ENCODE peak calls at places on chromosomes 4 and X, in eight cellular contexts. F, E, J, D, K, X, A and O are unnamed samples.

GRCh38 chrX:153474718-153475117 is 4.3 kb upstream of the HAUS7 start:
- DNase-seq in F (no peak), E (peak; percentile 70), J (peak; percentile 46), D (peak; percentile 54), K (no peak), X (peak; percentile 68), A (peak; percentile 62), O (peak; percentile 44)

GRCh38 chrX:50081282-50081955 is 119.4 kb downstream of the AKAP4 start:
- DNase-seq in F (no peak), E (no peak), J (no peak), D (no peak), K (peak; percentile 37), X (peak; percentile 50), A (peak; percentile 52), O (no peak)

GRCh38 chrX:135973025-135973547 is 702 bp downstream of the MMGT1 start:
- DNase-seq in F (no peak), E (no peak), J (no peak), D (no peak), K (peak; percentile 58), X (no peak), A (peak; percentile 19), O (no peak)

GRCh38 chr4:65296246-65296645 is 374.0 kb downstream of the EPHA5 start:
- DNase-seq in F (no peak), E (no peak), J (no peak), D (no peak), K (no peak), X (no peak), A (no peak), O (no peak)

GRCh38 chr4:184649971-184650855 is 675 bp downstream of the PRIMPOL start:
- DNase-seq in F (no peak), E (peak; percentile 55), J (no peak), D (no peak), K (peak; percentile 29), X (peak; percentile 64), A (peak; percentile 33), O (no peak)

GRCh38 chrX:101291204-101291603 is at the start of gene TAF7L:
- DNase-seq in F (no peak), E (peak; percentile 22), J (no peak), D (no peak), K (no peak), X (no peak), A (peak; percentile 63), O (no peak)

GRCh38 chr4:168736831-168737230 is 240.0 kb downstream of the PALLD start:
- DNase-seq in F (no peak), E (no peak), J (no peak), D (no peak), K (no peak), X (no peak), A (no peak), O (no peak)

GRCh38 chrX:87580862-87581261 is 63.3 kb downstream of the KLHL4 start:
- DNase-seq in F (no peak), E (no peak), J (no peak), D (no peak), K (peak; percentile 23), X (no peak), A (no peak), O (no peak)

GRCh38 chrX:51461053-51462050 is 35.0 kb downstream of the NUDT11 start:
- DNase-seq in F (no peak), E (peak; percentile 26), J (peak; percentile 18), D (peak; percentile 23), K (peak; percentile 53), X (peak; percentile 45), A (peak; percentile 54), O (no peak)

GRCh38 chr4:86043755-86044592 is 315.9 kb downstream of the MAPK10 start:
- DNase-seq in F (no peak), E (peak; percentile 42), J (peak; percentile 9), D (no peak), K (peak; percentile 42), X (peak; percentile 51), A (peak; percentile 45), O (no peak)

GRCh38 chrX:128294198-128294597 is 242.0 kb upstream of the ACTRT1 start:
- DNase-seq in F (no peak), E (no peak), J (no peak), D (no peak), K (no peak), X (no peak), A (no peak), O (no peak)

GRCh38 chr4:156774422-156774821 is 197.2 kb downstream of the PDGFC start:
- DNase-seq in F (no peak), E (peak; percentile 96), J (no peak), D (no peak), K (peak; percentile 49), X (no peak), A (no peak), O (no peak)

GRCh38 chr4:153579410-153579809 is 104.7 kb upstream of the TLR2 start:
- DNase-seq in F (no peak), E (no peak), J (no peak), D (no peak), K (no peak), X (no peak), A (no peak), O (no peak)

GRCh38 chrX:103792916-103793540 is 16.4 kb downstream of the PLP1 start:
- DNase-seq in F (no peak), E (peak; percentile 77), J (no peak), D (no peak), K (no peak), X (no peak), A (no peak), O (no peak)

GRCh38 chr4:1715002-1715761 is 3.1 kb upstream of the SLBP start:
- DNase-seq in F (no peak), E (no peak), J (no peak), D (no peak), K (no peak), X (no peak), A (no peak), O (no peak)

GRCh38 chr4:118139241-118139640 is 105.0 kb downstream of the NDST3 start:
- DNase-seq in F (no peak), E (no peak), J (no peak), D (no peak), K (no peak), X (no peak), A (no peak), O (no peak)

GRCh38 chrX:107714196-107714811 is 61.3 kb downstream of the TSC22D3 start:
- DNase-seq in F (no peak), E (no peak), J (no peak), D (peak; percentile 30), K (no peak), X (no peak), A (no peak), O (no peak)

DNA sequence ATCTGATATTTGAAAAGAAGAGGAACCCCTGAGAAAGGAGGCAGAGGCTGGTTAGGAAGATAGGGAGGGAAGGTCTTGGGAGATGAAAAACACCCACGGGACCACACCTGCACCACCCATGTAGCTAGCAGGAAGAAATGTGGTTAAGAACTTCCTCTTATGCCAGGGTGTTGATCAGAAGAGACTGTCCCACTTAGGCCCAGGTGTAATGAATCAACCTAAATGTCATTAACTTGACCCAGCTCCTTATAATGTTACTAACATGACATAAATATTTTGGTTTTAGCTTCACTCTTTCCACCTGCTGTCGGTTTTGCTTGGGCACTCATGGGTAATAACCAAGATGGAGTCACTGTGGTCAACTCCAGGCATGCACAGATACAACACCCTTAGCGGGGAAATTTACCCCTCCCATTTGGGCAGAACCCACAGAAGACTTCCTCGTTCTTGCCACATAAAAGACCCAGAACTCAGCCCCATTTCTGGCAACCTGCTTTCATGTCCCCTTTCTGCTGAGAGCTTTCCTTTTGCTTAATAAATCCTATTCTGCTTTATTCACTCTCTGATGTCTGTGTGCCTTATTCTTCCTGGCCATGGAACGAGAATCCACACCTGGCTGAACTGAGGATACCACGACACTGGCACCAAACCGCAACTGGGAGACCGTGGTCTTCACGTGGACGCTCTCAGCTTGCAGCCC is 46.8 kb downstream of the ZNF141 start:
- DNase-seq in F (no peak), E (no peak), J (no peak), D (no peak), K (no peak), X (no peak), A (no peak), O (no peak)
- H3K9me3 ChIP-seq in F (peaks cover 83% of the 10 kb centered on the region), E (no peaks in the 10 kb centered on the region), J (peaks cover 23% of the 10 kb centered on the region), D (peaks cover 67% of the 10 kb centered on the region), K (peaks cover 29% of the 10 kb centered on the region), X (peaks cover 6% of the 10 kb centered on the region), A (no peaks in the 10 kb centered on the region), O (peaks cover 26% of the 10 kb centered on the region)

GRCh38 chr4:129062580-129062979 is 30.8 kb downstream of the SCLT1 start:
- DNase-seq in F (no peak), E (no peak), J (no peak), D (no peak), K (no peak), X (no peak), A (no peak), O (no peak)

GRCh38 chr4:129063640-129064039 is 29.7 kb downstream of the SCLT1 start:
- DNase-seq in F (no peak), E (no peak), J (no peak), D (no peak), K (no peak), X (no peak), A (no peak), O (no peak)

GRCh38 chr4:129059028-129059427 is 34.3 kb downstream of the SCLT1 start:
- DNase-seq in F (no peak), E (no peak), J (no peak), D (no peak), K (no peak), X (no peak), A (no peak), O (no peak)

DNA sequence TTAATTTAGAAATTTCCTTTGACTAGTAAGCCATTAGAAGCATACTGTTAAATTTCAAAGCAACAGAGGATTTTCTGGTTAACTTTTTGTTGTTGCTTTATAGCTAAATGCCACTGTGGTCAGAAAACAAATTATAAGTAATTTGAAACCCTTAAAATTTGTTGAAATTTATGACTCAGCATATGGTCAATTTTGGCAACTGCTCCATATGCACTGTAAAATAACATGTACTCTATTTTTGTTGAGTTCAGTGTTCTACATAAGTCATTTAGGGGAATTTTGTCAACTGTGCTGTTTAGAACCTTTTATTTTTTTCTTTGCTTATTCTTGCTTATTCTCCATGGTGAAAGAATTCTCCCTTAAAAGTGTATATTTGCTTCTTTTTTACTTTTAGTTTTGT is 28.6 kb downstream of the SCLT1 start:
- DNase-seq in F (no peak), E (peak; percentile 76), J (no peak), D (no peak), K (no peak), X (no peak), A (no peak), O (no peak)
- H3K9me3 ChIP-seq in F (peaks cover 38% of the 10 kb centered on the region), E (no peaks in the 10 kb centered on the region), J (peaks cover 10% of the 10 kb centered on the region), D (peaks cover 31% of the 10 kb centered on the region), K (peaks cover 32% of the 10 kb centered on the region), X (peaks cover 18% of the 10 kb centered on the region), A (no peaks in the 10 kb centered on the region), O (peaks cover 15% of the 10 kb centered on the region)

DNA sequence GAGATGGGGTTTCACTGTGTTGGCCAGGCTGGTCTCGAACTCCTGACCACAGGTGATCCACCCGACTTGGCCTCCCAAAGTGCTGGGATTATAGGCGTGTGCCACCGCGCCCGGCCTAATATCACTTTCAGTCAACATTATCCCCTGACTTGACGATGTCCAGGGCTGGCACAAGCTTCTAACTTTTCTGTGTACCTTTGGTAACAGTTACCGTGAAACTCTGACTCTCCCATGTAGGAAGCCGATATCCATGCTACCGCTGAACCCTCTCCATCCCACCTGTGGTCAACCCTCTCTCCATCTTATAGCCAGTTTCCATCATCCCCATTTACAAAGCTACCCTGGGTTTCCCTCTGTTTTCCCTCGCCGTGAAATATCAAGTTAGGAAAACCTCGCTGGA is 77.5 kb downstream of the CRLF2 start:
- DNase-seq in F (no peak), E (no peak), J (no peak), D (no peak), K (no peak), X (no peak), A (no peak), O (no peak)
- H3K9me3 ChIP-seq in F (no peaks in the 10 kb centered on the region), E (no peaks in the 10 kb centered on the region), J (no peaks in the 10 kb centered on the region), D (no peaks in the 10 kb centered on the region), K (no peaks in the 10 kb centered on the region), X (no peaks in the 10 kb centered on the region), A (no peaks in the 10 kb centered on the region), O (no peaks in the 10 kb centered on the region)

GRCh38 chrX:21982311-21982710 is 41.8 kb downstream of the SMS start:
- DNase-seq in F (no peak), E (no peak), J (no peak), D (no peak), K (no peak), X (no peak), A (no peak), O (no peak)
- H3K9me3 ChIP-seq in F (no peaks in the 10 kb centered on the region), E (no peaks in the 10 kb centered on the region), J (no peaks in the 10 kb centered on the region), D (no peaks in the 10 kb centered on the region), K (no peaks in the 10 kb centered on the region), X (no peaks in the 10 kb centered on the region), A (no peaks in the 10 kb centered on the region), O (no peaks in the 10 kb centered on the region)